ENCODE peak calls at places on chromosomes 13 and 19, in six cellular contexts. One of them, this sample, is unnamed.

GRCh38 chr19:4328243-4328990 is 10.2 kb downstream of the STAP2 start:
- DNase-seq in endothelial cell of umbilical vein: peak; percentile 82
- DNase-seq in stimulated activated CD4-positive, alpha-beta T cell treated with anti-CD3 and anti-CD28 coated beads, Interleukin-4, amount 100 ng/mL, for 4 hours: peak; percentile 98
- DNase-seq in fibroblast of lung: peak; percentile 73
- DNase-seq in PC-3: no peak
- DNase-seq in A172: peak; percentile 19
- DNase-seq in this sample: peak; percentile 30

GRCh38 chr13:94342436-94343242 is 136.8 kb downstream of the DCT start:
- DNase-seq in endothelial cell of umbilical vein: no peak
- DNase-seq in fibroblast of lung: peak; percentile 59
- DNase-seq in stimulated activated CD4-positive, alpha-beta T cell treated with anti-CD3 and anti-CD28 coated beads, Interleukin-4, amount 100 ng/mL, for 4 hours: no peak
- DNase-seq in A172: no peak
- DNase-seq in PC-3: no peak
- DNase-seq in this sample: no peak

GRCh38 chr13:25654332-25654731 is 282.6 kb downstream of the ATP8A2 start:
- DNase-seq in PC-3: peak; percentile 58
- DNase-seq in A172: peak; percentile 57
- DNase-seq in endothelial cell of umbilical vein: no peak
- DNase-seq in stimulated activated CD4-positive, alpha-beta T cell treated with anti-CD3 and anti-CD28 coated beads, Interleukin-4, amount 100 ng/mL, for 4 hours: no peak
- DNase-seq in fibroblast of lung: no peak
- DNase-seq in this sample: no peak

GRCh38 chr13:41544824-41545707 is 87.7 kb downstream of the RGCC start:
- DNase-seq in PC-3: peak; percentile 78
- DNase-seq in endothelial cell of umbilical vein: no peak
- DNase-seq in fibroblast of lung: peak; percentile 81
- DNase-seq in A172: peak; percentile 62
- DNase-seq in stimulated activated CD4-positive, alpha-beta T cell treated with anti-CD3 and anti-CD28 coated beads, Interleukin-4, amount 100 ng/mL, for 4 hours: no peak
- DNase-seq in this sample: no peak

GRCh38 chr13:87094646-87095045 is 576.5 kb upstream of the SLITRK5 start:
- DNase-seq in A172: no peak
- DNase-seq in fibroblast of lung: no peak
- DNase-seq in stimulated activated CD4-positive, alpha-beta T cell treated with anti-CD3 and anti-CD28 coated beads, Interleukin-4, amount 100 ng/mL, for 4 hours: no peak
- DNase-seq in endothelial cell of umbilical vein: no peak
- DNase-seq in PC-3: peak; percentile 5
- DNase-seq in this sample: no peak

GRCh38 chr13:95235199-95235726 is 66.0 kb downstream of the ABCC4 start:
- DNase-seq in endothelial cell of umbilical vein: peak; percentile 19
- DNase-seq in stimulated activated CD4-positive, alpha-beta T cell treated with anti-CD3 and anti-CD28 coated beads, Interleukin-4, amount 100 ng/mL, for 4 hours: no peak
- DNase-seq in A172: no peak
- DNase-seq in PC-3: no peak
- DNase-seq in fibroblast of lung: no peak
- DNase-seq in this sample: no peak

GRCh38 chr19:5345895-5346386 is 5.3 kb upstream of the PTPRS start:
- DNase-seq in PC-3: peak; percentile 73
- DNase-seq in stimulated activated CD4-positive, alpha-beta T cell treated with anti-CD3 and anti-CD28 coated beads, Interleukin-4, amount 100 ng/mL, for 4 hours: no peak
- DNase-seq in endothelial cell of umbilical vein: peak; percentile 35
- DNase-seq in A172: peak; percentile 63
- DNase-seq in fibroblast of lung: peak; percentile 84
- DNase-seq in this sample: no peak

GRCh38 chr13:25371608-25372274 is at the start of gene ATP8A2:
- DNase-seq in stimulated activated CD4-positive, alpha-beta T cell treated with anti-CD3 and anti-CD28 coated beads, Interleukin-4, amount 100 ng/mL, for 4 hours: no peak
- DNase-seq in endothelial cell of umbilical vein: no peak
- DNase-seq in fibroblast of lung: peak; percentile 5
- DNase-seq in PC-3: no peak
- DNase-seq in A172: no peak
- DNase-seq in this sample: no peak

GRCh38 chr13:63167699-63168337 is 1752.2 kb upstream of the PCDH20 start:
- DNase-seq in fibroblast of lung: no peak
- DNase-seq in stimulated activated CD4-positive, alpha-beta T cell treated with anti-CD3 and anti-CD28 coated beads, Interleukin-4, amount 100 ng/mL, for 4 hours: no peak
- DNase-seq in PC-3: no peak
- DNase-seq in A172: no peak
- DNase-seq in endothelial cell of umbilical vein: no peak
- DNase-seq in this sample: no peak

GRCh38 chr13:27830010-27830409 is 37.7 kb downstream of the GSX1 start:
- DNase-seq in stimulated activated CD4-positive, alpha-beta T cell treated with anti-CD3 and anti-CD28 coated beads, Interleukin-4, amount 100 ng/mL, for 4 hours: peak; percentile 20
- DNase-seq in PC-3: peak; percentile 57
- DNase-seq in A172: no peak
- DNase-seq in fibroblast of lung: peak; percentile 11
- DNase-seq in endothelial cell of umbilical vein: peak; percentile 34
- DNase-seq in this sample: peak; percentile 39

GRCh38 chr19:8168537-8168936 is 19.1 kb upstream of the FBN3 start:
- DNase-seq in fibroblast of lung: no peak
- DNase-seq in endothelial cell of umbilical vein: no peak
- DNase-seq in PC-3: no peak
- DNase-seq in stimulated activated CD4-positive, alpha-beta T cell treated with anti-CD3 and anti-CD28 coated beads, Interleukin-4, amount 100 ng/mL, for 4 hours: no peak
- DNase-seq in A172: no peak
- DNase-seq in this sample: no peak

GRCh38 chr19:30391554-30392551 is 19.7 kb downstream of the ZNF536 start:
- DNase-seq in endothelial cell of umbilical vein: no peak
- DNase-seq in PC-3: no peak
- DNase-seq in fibroblast of lung: peak; percentile 12
- DNase-seq in A172: peak; percentile 45
- DNase-seq in stimulated activated CD4-positive, alpha-beta T cell treated with anti-CD3 and anti-CD28 coated beads, Interleukin-4, amount 100 ng/mL, for 4 hours: no peak
- DNase-seq in this sample: no peak

GRCh38 chr19:19997656-19998268 is 41.5 kb downstream of the ZNF682 start:
- DNase-seq in fibroblast of lung: no peak
- DNase-seq in stimulated activated CD4-positive, alpha-beta T cell treated with anti-CD3 and anti-CD28 coated beads, Interleukin-4, amount 100 ng/mL, for 4 hours: peak; percentile 2
- DNase-seq in A172: no peak
- DNase-seq in endothelial cell of umbilical vein: no peak
- DNase-seq in PC-3: no peak
- DNase-seq in this sample: no peak

GRCh38 chr19:16462757-16463250 is 9.0 kb downstream of the EPS15L1 start:
- DNase-seq in fibroblast of lung: peak; percentile 34
- DNase-seq in stimulated activated CD4-positive, alpha-beta T cell treated with anti-CD3 and anti-CD28 coated beads, Interleukin-4, amount 100 ng/mL, for 4 hours: no peak
- DNase-seq in endothelial cell of umbilical vein: no peak
- DNase-seq in A172: peak; percentile 85
- DNase-seq in PC-3: peak; percentile 86
- DNase-seq in this sample: peak; percentile 65

GRCh38 chr19:45419396-45419795 is 4.3 kb downstream of the ERCC1 start:
- DNase-seq in fibroblast of lung: no peak
- DNase-seq in stimulated activated CD4-positive, alpha-beta T cell treated with anti-CD3 and anti-CD28 coated beads, Interleukin-4, amount 100 ng/mL, for 4 hours: no peak
- DNase-seq in PC-3: no peak
- DNase-seq in A172: no peak
- DNase-seq in endothelial cell of umbilical vein: no peak
- DNase-seq in this sample: no peak

GRCh38 chr13:46134961-46135522 is 30.2 kb upstream of the CPB2 start:
- DNase-seq in stimulated activated CD4-positive, alpha-beta T cell treated with anti-CD3 and anti-CD28 coated beads, Interleukin-4, amount 100 ng/mL, for 4 hours: no peak
- DNase-seq in A172: no peak
- DNase-seq in PC-3: peak; percentile 92
- DNase-seq in fibroblast of lung: peak; percentile 23
- DNase-seq in endothelial cell of umbilical vein: no peak
- DNase-seq in this sample: no peak

GRCh38 chr19:49337267-49338022 is 2.2 kb downstream of the CD37 start:
- DNase-seq in endothelial cell of umbilical vein: no peak
- DNase-seq in A172: no peak
- DNase-seq in stimulated activated CD4-positive, alpha-beta T cell treated with anti-CD3 and anti-CD28 coated beads, Interleukin-4, amount 100 ng/mL, for 4 hours: no peak
- DNase-seq in PC-3: no peak
- DNase-seq in fibroblast of lung: no peak
- DNase-seq in this sample: no peak

GRCh38 chr19:10712754-10713153 is 5.1 kb upstream of the DNM2 start:
- DNase-seq in PC-3: no peak
- DNase-seq in stimulated activated CD4-positive, alpha-beta T cell treated with anti-CD3 and anti-CD28 coated beads, Interleukin-4, amount 100 ng/mL, for 4 hours: no peak
- DNase-seq in endothelial cell of umbilical vein: no peak
- DNase-seq in fibroblast of lung: no peak
- DNase-seq in A172: no peak
- DNase-seq in this sample: no peak

GRCh38 chr19:46746281-46746965 is at the start of gene STRN4:
- DNase-seq in fibroblast of lung: peak; percentile 43
- DNase-seq in endothelial cell of umbilical vein: no peak
- DNase-seq in A172: no peak
- DNase-seq in stimulated activated CD4-positive, alpha-beta T cell treated with anti-CD3 and anti-CD28 coated beads, Interleukin-4, amount 100 ng/mL, for 4 hours: peak; percentile 50
- DNase-seq in PC-3: peak; percentile 62
- DNase-seq in this sample: peak; percentile 62

GRCh38 chr13:21043898-21044297 is 17.5 kb downstream of the LATS2 start:
- DNase-seq in stimulated activated CD4-positive, alpha-beta T cell treated with anti-CD3 and anti-CD28 coated beads, Interleukin-4, amount 100 ng/mL, for 4 hours: no peak
- DNase-seq in PC-3: no peak
- DNase-seq in endothelial cell of umbilical vein: no peak
- DNase-seq in A172: no peak
- DNase-seq in fibroblast of lung: peak; percentile 88
- DNase-seq in this sample: no peak

GRCh38 chr19:16473875-16474397 is 2.2 kb upstream of the EPS15L1 start:
- DNase-seq in stimulated activated CD4-positive, alpha-beta T cell treated with anti-CD3 and anti-CD28 coated beads, Interleukin-4, amount 100 ng/mL, for 4 hours: no peak
- DNase-seq in A172: no peak
- DNase-seq in endothelial cell of umbilical vein: no peak
- DNase-seq in fibroblast of lung: no peak
- DNase-seq in PC-3: no peak
- DNase-seq in this sample: peak; percentile 50

GRCh38 chr19:57907394-57907793 is 9.0 kb downstream of the ZNF417 start:
- DNase-seq in endothelial cell of umbilical vein: no peak
- DNase-seq in PC-3: no peak
- DNase-seq in fibroblast of lung: no peak
- DNase-seq in stimulated activated CD4-positive, alpha-beta T cell treated with anti-CD3 and anti-CD28 coated beads, Interleukin-4, amount 100 ng/mL, for 4 hours: no peak
- DNase-seq in A172: no peak
- DNase-seq in this sample: no peak

GRCh38 chr19:1154731-1155351 is 19.2 kb downstream of the SBNO2 start:
- DNase-seq in PC-3: no peak
- DNase-seq in stimulated activated CD4-positive, alpha-beta T cell treated with anti-CD3 and anti-CD28 coated beads, Interleukin-4, amount 100 ng/mL, for 4 hours: no peak
- DNase-seq in fibroblast of lung: peak; percentile 86
- DNase-seq in A172: peak; percentile 65
- DNase-seq in endothelial cell of umbilical vein: peak; percentile 42
- DNase-seq in this sample: peak; percentile 54

GRCh38 chr13:92433386-92433785 is 793.2 kb upstream of the GPC6 start:
- DNase-seq in stimulated activated CD4-positive, alpha-beta T cell treated with anti-CD3 and anti-CD28 coated beads, Interleukin-4, amount 100 ng/mL, for 4 hours: no peak
- DNase-seq in endothelial cell of umbilical vein: no peak
- DNase-seq in PC-3: no peak
- DNase-seq in A172: no peak
- DNase-seq in fibroblast of lung: no peak
- DNase-seq in this sample: no peak

GRCh38 chr13:52104624-52105023 is 24.2 kb downstream of the NEK5 start:
- DNase-seq in stimulated activated CD4-positive, alpha-beta T cell treated with anti-CD3 and anti-CD28 coated beads, Interleukin-4, amount 100 ng/mL, for 4 hours: no peak
- DNase-seq in fibroblast of lung: no peak
- DNase-seq in endothelial cell of umbilical vein: no peak
- DNase-seq in PC-3: no peak
- DNase-seq in A172: no peak
- DNase-seq in this sample: no peak

GRCh38 chr19:39969681-39970423 is 1.1 kb upstream of the PSMC4 start:
- DNase-seq in PC-3: no peak
- DNase-seq in endothelial cell of umbilical vein: no peak
- DNase-seq in stimulated activated CD4-positive, alpha-beta T cell treated with anti-CD3 and anti-CD28 coated beads, Interleukin-4, amount 100 ng/mL, for 4 hours: no peak
- DNase-seq in A172: no peak
- DNase-seq in fibroblast of lung: no peak
- DNase-seq in this sample: no peak

GRCh38 chr13:40446365-40446764 is 220.1 kb downstream of the FOXO1 start:
- DNase-seq in A172: no peak
- DNase-seq in endothelial cell of umbilical vein: peak; percentile 11
- DNase-seq in stimulated activated CD4-positive, alpha-beta T cell treated with anti-CD3 and anti-CD28 coated beads, Interleukin-4, amount 100 ng/mL, for 4 hours: no peak
- DNase-seq in PC-3: no peak
- DNase-seq in fibroblast of lung: peak; percentile 81
- DNase-seq in this sample: no peak

GRCh38 chr19:37932985-37933953 is 26.3 kb downstream of the SIPA1L3 start:
- DNase-seq in PC-3: peak; percentile 77
- DNase-seq in stimulated activated CD4-positive, alpha-beta T cell treated with anti-CD3 and anti-CD28 coated beads, Interleukin-4, amount 100 ng/mL, for 4 hours: no peak
- DNase-seq in endothelial cell of umbilical vein: peak; percentile 24
- DNase-seq in A172: peak; percentile 87
- DNase-seq in fibroblast of lung: peak; percentile 71
- DNase-seq in this sample: no peak

GRCh38 chr13:100674363-100674847 is at the start of gene TMTC4:
- DNase-seq in PC-3: no peak
- DNase-seq in A172: no peak
- DNase-seq in stimulated activated CD4-positive, alpha-beta T cell treated with anti-CD3 and anti-CD28 coated beads, Interleukin-4, amount 100 ng/mL, for 4 hours: peak; percentile 14
- DNase-seq in fibroblast of lung: no peak
- DNase-seq in endothelial cell of umbilical vein: no peak
- DNase-seq in this sample: no peak

GRCh38 chr13:20301391-20302071 is 69.4 kb upstream of the GJB6 start:
- DNase-seq in stimulated activated CD4-positive, alpha-beta T cell treated with anti-CD3 and anti-CD28 coated beads, Interleukin-4, amount 100 ng/mL, for 4 hours: no peak
- DNase-seq in endothelial cell of umbilical vein: no peak
- DNase-seq in A172: no peak
- DNase-seq in fibroblast of lung: peak; percentile 13
- DNase-seq in PC-3: no peak
- DNase-seq in this sample: no peak

GRCh38 chr13:69274231-69274630 is 833.4 kb upstream of the ATXN8OS start:
- DNase-seq in endothelial cell of umbilical vein: no peak
- DNase-seq in A172: no peak
- DNase-seq in fibroblast of lung: no peak
- DNase-seq in stimulated activated CD4-positive, alpha-beta T cell treated with anti-CD3 and anti-CD28 coated beads, Interleukin-4, amount 100 ng/mL, for 4 hours: no peak
- DNase-seq in PC-3: peak; percentile 20
- DNase-seq in this sample: no peak

GRCh38 chr19:11377237-11377636 is 2.8 kb downstream of the SWSAP1 start:
- DNase-seq in A172: peak; percentile 91
- DNase-seq in fibroblast of lung: peak; percentile 91
- DNase-seq in endothelial cell of umbilical vein: peak; percentile 50
- DNase-seq in stimulated activated CD4-positive, alpha-beta T cell treated with anti-CD3 and anti-CD28 coated beads, Interleukin-4, amount 100 ng/mL, for 4 hours: no peak
- DNase-seq in PC-3: peak; percentile 96
- DNase-seq in this sample: no peak

GRCh38 chr13:45434556-45435371 is 16.6 kb upstream of the SLC25A30 start:
- DNase-seq in stimulated activated CD4-positive, alpha-beta T cell treated with anti-CD3 and anti-CD28 coated beads, Interleukin-4, amount 100 ng/mL, for 4 hours: no peak
- DNase-seq in PC-3: no peak
- DNase-seq in endothelial cell of umbilical vein: no peak
- DNase-seq in fibroblast of lung: no peak
- DNase-seq in A172: no peak
- DNase-seq in this sample: no peak

This sample was measured in dermis microvascular lymphatic vessel endothelial cell.